ENCODE peak calls at places on chromosome 19, in eight cellular contexts. T is tibial artery, Q is left ventricle myocardium inferior, Y is body of pancreas, L is stomach, N is endodermal cell, A is ovary, M is fibroblast of lung. R is an unnamed sample.
A peak's percentile ranks its signal among the peaks of the same experiment; 100 is the strongest.

GRCh38 chr19:1455336-1456120 is 5.6 kb downstream of the APC2 start:
- DNase-seq in L (peak; percentile 67), A (no peak), Q (no peak), M (no peak), T (no peak), N (peak; percentile 98), Y (peak; percentile 68), R (peak; percentile 83)

GRCh38 chr19:53010494-53010893 is 3.2 kb upstream of the ERVV-1 start:
- DNase-seq in Q (no peak), Y (no peak), L (no peak), N (peak; percentile 86), T (no peak), A (no peak), M (no peak), R (no peak)

GRCh38 chr19:35901854-35902661 is at the start of gene HCST:
- DNase-seq in Y (peak; percentile 50), T (no peak), M (peak; percentile 75), L (no peak), Q (no peak), N (no peak), A (no peak), R (peak; percentile 30)

GRCh38 chr19:35899547-35900214 is 659 bp downstream of the NFKBID start:
- DNase-seq in T (peak; percentile 68), A (peak; percentile 83), N (peak; percentile 83), M (peak; percentile 82), Q (peak; percentile 82), Y (peak; percentile 87), L (peak; percentile 85), R (peak; percentile 89)

GRCh38 chr19:56765107-56765506 is 75.4 kb downstream of the PEG3 start:
- DNase-seq in M (no peak), Q (peak; percentile 74), Y (peak; percentile 49), L (peak; percentile 30), N (no peak), A (peak; percentile 86), T (no peak), R (peak; percentile 26)

GRCh38 chr19:18840288-18841260 is 8.8 kb downstream of the UPF1 start:
- DNase-seq in Y (no peak), L (no peak), T (no peak), N (no peak), A (no peak), Q (no peak), M (no peak), R (no peak)

GRCh38 chr19:8161135-8161646 is 11.8 kb upstream of the FBN3 start:
- DNase-seq in L (peak; percentile 30), N (peak; percentile 75), Q (no peak), T (no peak), Y (peak; percentile 80), M (peak; percentile 18), A (no peak), R (no peak)

GRCh38 chr19:1837222-1837565 is 11.1 kb downstream of the REXO1 start:
- DNase-seq in Y (no peak), T (no peak), L (no peak), M (no peak), Q (no peak), N (no peak), A (no peak), R (no peak)

GRCh38 chr19:32173836-32174235 is 171.6 kb upstream of the ZNF507 start:
- DNase-seq in M (no peak), T (no peak), A (no peak), N (no peak), L (no peak), Y (no peak), Q (no peak), R (no peak)

GRCh38 chr19:19098703-19099632 is 35.2 kb downstream of the SLC25A42 start:
- DNase-seq in M (no peak), A (no peak), Y (no peak), T (no peak), N (no peak), L (no peak), Q (no peak), R (no peak)

GRCh38 chr19:610071-610800 is 20.6 kb downstream of the HCN2 start:
- DNase-seq in T (no peak), M (no peak), N (no peak), Y (no peak), A (no peak), Q (no peak), L (peak; percentile 41), R (peak; percentile 52)

GRCh38 chr19:13975870-13976269 is 23.6 kb downstream of the DCAF15 start:
- DNase-seq in N (no peak), Y (no peak), L (no peak), Q (no peak), A (no peak), T (no peak), M (no peak), R (no peak)

GRCh38 chr19:18023596-18024212 is 15.7 kb downstream of the ARRDC2 start:
- DNase-seq in M (no peak), T (peak; percentile 94), N (no peak), Y (peak; percentile 85), Q (peak; percentile 92), L (peak; percentile 64), A (no peak), R (peak; percentile 78)

GRCh38 chr19:50710094-50710493 is 9.5 kb downstream of the SHANK1 start:
- DNase-seq in L (no peak), M (no peak), N (no peak), Y (no peak), T (no peak), Q (no peak), A (no peak), R (no peak)

GRCh38 chr19:17235618-17236413 is 9.8 kb downstream of the OCEL1 start:
- DNase-seq in T (peak; percentile 60), M (peak; percentile 78), N (peak; percentile 85), Q (peak; percentile 76), Y (peak; percentile 72), L (peak; percentile 77), A (peak; percentile 79), R (peak; percentile 80)

GRCh38 chr19:5997371-5997770 is 19.4 kb upstream of the RANBP3 start:
- DNase-seq in A (no peak), T (no peak), L (no peak), M (no peak), Q (no peak), Y (no peak), N (peak; percentile 86), R (no peak)
- TF ChIP-seq CTCF in A (no peak), T (no peak), L (no peak), M (no peak), Q (no peak), Y (no peak), N (peak; percentile 72), R (no peak)

DNA sequence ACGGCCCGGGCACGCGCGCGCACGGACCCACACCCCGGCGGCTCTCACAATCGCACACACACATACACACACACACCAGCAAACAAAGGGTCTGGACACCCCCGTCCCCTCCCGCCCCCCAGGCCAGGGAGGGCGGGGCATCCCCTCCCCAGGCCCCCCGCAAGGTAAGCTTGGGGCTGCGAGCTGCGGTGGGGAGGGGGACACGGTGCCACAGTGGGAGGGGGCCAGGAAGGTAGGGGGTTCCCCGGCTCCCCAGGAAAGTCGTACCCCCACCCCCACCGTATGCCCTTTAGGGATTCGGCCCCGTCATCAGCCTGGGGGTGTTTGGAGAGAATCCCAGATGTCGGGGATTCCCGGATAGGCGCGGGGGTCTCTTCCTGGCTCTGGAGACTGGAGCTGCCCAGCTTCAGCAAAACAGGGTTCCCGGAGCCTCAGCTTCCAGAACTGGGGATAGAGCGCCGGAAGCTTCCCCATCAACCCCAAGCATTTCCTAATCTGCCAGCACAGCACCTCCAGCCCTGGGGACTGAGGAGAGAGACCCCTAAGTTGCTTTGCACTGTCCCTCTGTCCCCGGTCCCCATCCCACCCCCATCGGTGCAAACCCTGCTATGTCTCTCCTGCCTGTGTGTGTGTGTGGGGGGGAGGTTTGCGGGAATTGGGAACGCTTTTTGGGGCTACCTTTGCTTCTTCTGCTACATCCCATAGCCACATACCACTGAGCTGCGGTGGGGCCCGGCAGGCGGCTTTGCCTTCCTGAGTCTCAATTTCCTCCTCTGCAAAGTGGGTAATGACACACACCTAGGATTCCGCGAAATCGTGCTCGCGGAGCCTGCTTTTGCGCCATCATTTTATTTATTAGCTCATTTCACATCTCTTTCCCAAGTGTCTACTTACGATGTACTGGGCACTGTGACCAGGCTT is 1.8 kb upstream of the CDC37 start:
- DNase-seq in M (peak; percentile 13), Y (no peak), A (no peak), Q (no peak), L (no peak), N (no peak), T (no peak), R (no peak)
- H3K27ac ChIP-seq in M (no peak overlapping the region), Y (no peak overlapping the region), A (no peak overlapping the region), Q (no peak overlapping the region), L (peak overlapping the region; percentile 4), N (no peak overlapping the region), T (no peak overlapping the region), R (no peak overlapping the region)

GRCh38 chr19:54673222-54673621 is 10.4 kb downstream of the LILRB4 start:
- DNase-seq in L (no peak), M (no peak), A (no peak), T (peak; percentile 30), N (no peak), Q (no peak), Y (peak; percentile 52), R (no peak)
- H3K9me3 ChIP-seq in L (peaks cover 2% of the 10 kb centered on the region), M (no peaks in the 10 kb centered on the region), A (no peaks in the 10 kb centered on the region), T (peaks cover 6% of the 10 kb centered on the region), N (peaks cover 66% of the 10 kb centered on the region), Q (peaks cover 17% of the 10 kb centered on the region), Y (no peaks in the 10 kb centered on the region), R (no peaks in the 10 kb centered on the region)

GRCh38 chr19:38849746-38850230 is at the start of gene HNRNPL:
- DNase-seq in A (no peak), T (no peak), N (peak; percentile 99), Y (no peak), Q (no peak), M (no peak), L (peak; percentile 99), R (peak; percentile 99)

GRCh38 chr19:38851622-38852230 is 1.9 kb upstream of the HNRNPL start:
- DNase-seq in N (peak; percentile 95), A (peak; percentile 95), M (peak; percentile 85), Y (peak; percentile 95), L (peak; percentile 96), Q (peak; percentile 95), T (peak; percentile 93), R (peak; percentile 97)

GRCh38 chr19:38849147-38849745 is 540 bp downstream of the HNRNPL start:
- DNase-seq in M (peak; percentile 86), T (peak; percentile 94), L (peak; percentile 97), A (peak; percentile 99), Q (peak; percentile 97), Y (peak; percentile 97), N (peak; percentile 96), R (peak; percentile 98)

GRCh38 chr19:38850976-38851621 is 1.3 kb upstream of the HNRNPL start:
- DNase-seq in Q (peak; percentile 35), Y (no peak), M (no peak), L (no peak), N (no peak), A (peak; percentile 78), T (no peak), R (peak; percentile 48)

DNA sequence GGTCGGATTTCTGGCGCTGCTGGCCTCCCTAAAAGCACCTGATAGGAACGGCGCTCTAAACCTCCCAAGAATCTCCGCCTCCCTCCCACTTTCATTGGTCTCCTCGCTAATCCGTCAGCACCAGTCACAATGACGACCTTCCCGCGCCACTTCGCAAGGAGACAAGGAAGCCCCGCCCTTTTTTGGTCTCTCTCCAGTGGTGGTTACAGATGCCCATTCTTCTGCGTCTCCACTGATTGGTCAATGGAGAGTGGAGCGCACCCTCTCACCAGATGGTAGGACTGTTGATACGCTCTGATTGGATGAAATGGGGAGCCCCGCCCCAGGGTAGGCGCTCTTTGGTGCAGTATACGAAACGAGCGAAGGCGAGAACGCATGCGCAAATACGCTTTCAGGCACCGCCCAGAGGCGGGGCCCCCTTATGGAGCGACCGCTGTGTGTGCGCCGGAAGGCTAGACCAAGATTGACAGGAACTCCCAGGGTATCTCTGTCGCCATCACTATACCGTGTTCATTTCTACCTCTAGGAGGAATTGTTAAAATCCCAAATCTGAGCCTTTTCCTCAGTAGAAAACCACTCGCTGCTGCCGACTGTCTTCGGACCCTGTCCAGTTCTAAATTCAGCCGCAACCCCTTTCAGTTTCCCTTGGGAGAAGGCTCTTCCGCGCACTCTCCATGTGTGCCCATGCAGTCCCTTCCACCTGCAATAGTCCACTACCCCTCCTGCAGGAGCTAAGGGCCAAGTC is 617 bp upstream of the HNRNPL start:
- DNase-seq in L (peak; percentile 100), A (peak; percentile 99), Y (peak; percentile 100), M (peak; percentile 100), N (peak; percentile 100), T (peak; percentile 100), Q (peak; percentile 99), R (peak; percentile 99)
- TF ChIP-seq CTCF in L (no peak), A (peak; percentile 11), Y (no peak), M (peak; percentile 12), N (peak; percentile 49), T (peak; percentile 37), Q (peak; percentile 41), R (peak; percentile 23)

R was measured in transverse colon.